ENCODE peak calls at places on chromosomes 7 and 10, in four cellular contexts. U is CD8-positive, alpha-beta memory T cell; Y is cardiac muscle cell; C is psoas muscle. I is an unnamed sample. For H3K4me1, the result is how much of the 10 kb centered on the place peaks cover.

GRCh38 chr7:85125679-85126078 is 61.2 kb downstream of the SEMA3D start:
- DNase-seq in U (no peak), Y (no peak), C (no peak), I (no peak)

GRCh38 chr7:131623154-131623553 is 66.7 kb upstream of the PODXL start:
- DNase-seq in U (no peak), Y (peak), C (peak), I (peak)

GRCh38 chr10:110617455-110618162 is 26.5 kb upstream of the RBM20 start:
- DNase-seq in U (no peak), Y (no peak), C (no peak), I (no peak)

GRCh38 chr7:106681815-106682495 is 21.0 kb upstream of the CCDC71L start:
- DNase-seq in U (no peak), Y (peak), C (no peak), I (no peak)

GRCh38 chr10:102870221-102870620 is 951 bp downstream of the AS3MT start:
- DNase-seq in U (no peak), Y (no peak), C (no peak), I (no peak)

GRCh38 chr10:120465138-120465537 is 8.1 kb downstream of the PLPP4 start:
- DNase-seq in U (no peak), Y (no peak), C (no peak), I (no peak)

GRCh38 chr7:53740971-53741370 is 705.5 kb downstream of the POM121L12 start:
- DNase-seq in U (no peak), Y (no peak), C (no peak), I (no peak)

GRCh38 chr10:126240483-126240882 is 147.8 kb downstream of the ADAM12 start:
- DNase-seq in U (no peak), Y (no peak), C (no peak), I (no peak)

GRCh38 chr10:112288526-112288925 is 5.3 kb downstream of the TECTB start:
- DNase-seq in U (no peak), Y (no peak), C (no peak), I (no peak)

GRCh38 chr10:29681700-29682444 is 47.1 kb upstream of the SVIL start:
- DNase-seq in U (peak), Y (no peak), C (no peak), I (no peak)

GRCh38 chr10:114905450-114905849 is 32.5 kb upstream of the TRUB1 start:
- DNase-seq in U (no peak), Y (no peak), C (no peak), I (no peak)

GRCh38 chr10:75281980-75282379 is 46.2 kb upstream of the COMTD1 start:
- DNase-seq in U (no peak), Y (no peak), C (no peak), I (no peak)

GRCh38 chr7:121084256-121084655 is 95.7 kb downstream of the CPED1 start:
- DNase-seq in U (no peak), Y (no peak), C (no peak), I (no peak)

GRCh38 chr10:133438711-133439273 is 14.4 kb upstream of the SPRN start:
- DNase-seq in U (no peak), Y (peak), C (no peak), I (no peak)

GRCh38 chr7:29106128-29106988 is 40.0 kb downstream of the CPVL start:
- DNase-seq in U (no peak), Y (peak), C (peak), I (no peak)

GRCh38 chr10:35194906-35195305 is 68.3 kb downstream of the CREM start:
- DNase-seq in U (peak), Y (peak), C (no peak), I (no peak)

GRCh38 chr7:106196460-106197021 is 84.4 kb upstream of the SYPL1 start:
- DNase-seq in U (no peak), Y (no peak), C (no peak), I (no peak)

GRCh38 chr10:49689882-49690510 is 10.5 kb downstream of the C10orf53 start:
- DNase-seq in U (no peak), Y (no peak), C (no peak), I (no peak)

GRCh38 chr7:136303162-136303561 is 326.0 kb upstream of the MTPN start:
- DNase-seq in U (no peak), Y (peak), C (no peak), I (no peak)

GRCh38 chr10:76583711-76584161 is 1053.9 kb downstream of the KCNMA1 start:
- DNase-seq in U (no peak), Y (peak), C (no peak), I (no peak)

GRCh38 chr10:66586073-66586472 is 339.8 kb upstream of the LRRTM3 start:
- DNase-seq in U (no peak), Y (no peak), C (no peak), I (no peak)

GRCh38 chr7:29297194-29297890 is 102.8 kb downstream of the CHN2 start:
- DNase-seq in U (no peak), Y (no peak), C (no peak), I (no peak)

GRCh38 chr10:104122273-104123107 is 519 bp downstream of the SFR1 start:
- DNase-seq in U (no peak), Y (peak), C (no peak), I (peak)

GRCh38 chr10:97138777-97139317 is 46.9 kb downstream of the SLIT1 start:
- DNase-seq in U (no peak), Y (no peak), C (no peak), I (peak)

GRCh38 chr10:97136744-97137143 is 49.0 kb downstream of the SLIT1 start:
- DNase-seq in U (no peak), Y (no peak), C (no peak), I (no peak)

GRCh38 chr10:97140284-97140846 is 45.4 kb downstream of the SLIT1 start:
- DNase-seq in U (no peak), Y (no peak), C (no peak), I (no peak)

GRCh38 chr10:97139651-97140283 is 46.0 kb downstream of the SLIT1 start:
- DNase-seq in U (no peak), Y (no peak), C (no peak), I (no peak)

DNA sequence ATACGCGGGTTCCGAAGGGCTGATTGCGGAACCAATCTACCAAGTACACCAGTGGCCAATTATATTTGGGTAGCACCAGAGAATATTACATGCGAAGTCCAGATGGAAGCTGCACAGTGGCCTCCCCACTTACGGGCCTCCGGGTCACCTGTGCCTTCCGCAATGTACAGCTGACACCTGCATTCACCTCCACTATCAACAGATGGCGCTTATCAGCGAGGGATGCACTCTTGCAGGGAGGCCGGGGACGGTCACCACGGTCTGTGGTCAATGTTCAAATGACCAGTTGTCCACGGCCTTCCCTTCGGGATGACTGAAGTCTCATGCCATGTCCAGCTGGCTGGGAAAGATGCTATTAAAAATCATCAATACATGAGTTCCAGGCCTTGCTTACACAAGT is 47.6 kb downstream of the SLIT1 start:
- DNase-seq in U (no peak), Y (no peak), C (no peak), I (no peak)
- H3K4me1 ChIP-seq in U (under half), Y (under half), C (under half), I (under half)

GRCh38 chr7:135077642-135078041 is 70.2 kb upstream of the TMEM140 start:
- DNase-seq in U (no peak), Y (no peak), C (no peak), I (no peak)

GRCh38 chr7:135075716-135076115 is 72.2 kb upstream of the TMEM140 start:
- DNase-seq in U (no peak), Y (no peak), C (no peak), I (no peak)

GRCh38 chr7:135076882-135077281 is 71.0 kb upstream of the TMEM140 start:
- DNase-seq in U (no peak), Y (no peak), C (no peak), I (no peak)

GRCh38 chr7:135079068-135079467 is 68.8 kb upstream of the TMEM140 start:
- DNase-seq in U (no peak), Y (no peak), C (no peak), I (no peak)

DNA sequence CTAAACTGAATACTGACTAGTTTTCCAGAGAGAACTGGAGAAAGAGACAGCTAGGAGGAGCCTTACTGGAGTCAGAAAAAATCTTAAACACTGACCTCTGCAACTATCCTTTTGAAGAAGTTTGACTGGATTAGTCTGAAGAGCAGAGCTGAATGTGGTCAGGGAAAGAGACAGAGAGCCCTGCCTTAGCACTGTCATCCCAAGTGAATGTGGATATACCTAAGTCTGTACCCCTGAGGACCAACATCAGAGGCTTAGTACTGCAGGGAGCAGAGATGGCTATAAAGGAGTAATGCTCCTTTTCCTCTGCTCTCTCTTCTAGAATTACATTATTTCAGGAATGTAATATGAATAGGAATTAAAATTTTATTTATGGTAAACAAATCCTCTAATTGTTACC is 69.8 kb upstream of the TMEM140 start:
- DNase-seq in U (no peak), Y (no peak), C (no peak), I (no peak)
- H3K4me3 ChIP-seq in U (no peak), Y (no peak), C (no peak), I (no peak)

GRCh38 chr10:71252195-71252594 is 39.8 kb downstream of the UNC5B start:
- DNase-seq in U (no peak), Y (no peak), C (peak), I (no peak)

GRCh38 chr10:71251319-71251718 is 38.9 kb downstream of the UNC5B start:
- DNase-seq in U (no peak), Y (no peak), C (no peak), I (no peak)

GRCh38 chr10:71250405-71250804 is 38.0 kb downstream of the UNC5B start:
- DNase-seq in U (no peak), Y (no peak), C (no peak), I (no peak)

GRCh38 chr10:71249996-71250395 is 37.6 kb downstream of the UNC5B start:
- DNase-seq in U (no peak), Y (no peak), C (no peak), I (no peak)

DNA sequence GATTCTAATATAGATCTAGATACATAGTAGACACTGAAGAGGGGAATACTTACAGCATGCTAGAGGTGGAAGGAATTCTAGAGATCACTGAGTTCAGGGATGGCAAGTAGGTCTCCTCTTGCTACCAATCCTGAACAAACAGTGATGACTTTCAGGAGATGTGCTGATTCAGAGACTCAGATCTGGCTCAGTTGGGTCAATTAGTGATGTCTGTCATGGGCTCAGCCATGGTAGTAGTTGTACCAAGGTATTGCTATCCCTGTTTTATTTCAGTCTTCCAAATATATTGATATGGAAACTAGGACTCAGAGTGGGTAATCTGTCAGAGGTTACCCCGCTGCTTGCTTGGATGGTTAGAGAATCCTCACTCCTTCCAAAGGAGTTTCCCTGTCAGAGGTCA is 38.5 kb downstream of the UNC5B start:
- DNase-seq in U (no peak), Y (no peak), C (no peak), I (no peak)
- H3K4me1 ChIP-seq in U (under half), Y (half or more), C (under half), I (half or more)

GRCh38 chr7:3495957-3496356 is 194.9 kb downstream of the SDK1 start:
- DNase-seq in U (no peak), Y (peak), C (no peak), I (no peak)

GRCh38 chr7:3495530-3495929 is 194.5 kb downstream of the SDK1 start:
- DNase-seq in U (no peak), Y (peak), C (no peak), I (peak)

GRCh38 chr7:3494890-3495289 is 193.8 kb downstream of the SDK1 start:
- DNase-seq in U (no peak), Y (no peak), C (no peak), I (no peak)

DNA sequence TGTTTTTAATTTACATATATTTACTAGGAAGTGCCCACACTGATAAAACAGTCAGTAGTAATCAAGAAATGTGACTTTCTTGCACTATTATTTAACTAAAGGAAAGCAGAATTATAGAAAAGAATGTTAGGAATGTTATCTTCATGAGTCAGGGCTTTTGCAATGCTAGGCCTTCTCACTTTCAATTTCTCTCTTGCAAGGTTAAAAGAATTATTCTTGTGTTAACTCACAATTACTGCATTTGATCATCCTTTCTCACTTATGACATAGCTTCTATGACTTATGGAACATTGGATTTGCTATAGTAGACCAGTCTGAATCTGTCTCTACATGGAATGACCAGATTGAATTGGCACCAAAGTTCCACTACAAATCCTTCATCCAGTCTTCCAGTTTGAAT is 192.4 kb downstream of the SDK1 start:
- DNase-seq in U (no peak), Y (peak), C (no peak), I (no peak)
- H3K4me3 ChIP-seq in U (no peak), Y (no peak), C (no peak), I (no peak)

DNA sequence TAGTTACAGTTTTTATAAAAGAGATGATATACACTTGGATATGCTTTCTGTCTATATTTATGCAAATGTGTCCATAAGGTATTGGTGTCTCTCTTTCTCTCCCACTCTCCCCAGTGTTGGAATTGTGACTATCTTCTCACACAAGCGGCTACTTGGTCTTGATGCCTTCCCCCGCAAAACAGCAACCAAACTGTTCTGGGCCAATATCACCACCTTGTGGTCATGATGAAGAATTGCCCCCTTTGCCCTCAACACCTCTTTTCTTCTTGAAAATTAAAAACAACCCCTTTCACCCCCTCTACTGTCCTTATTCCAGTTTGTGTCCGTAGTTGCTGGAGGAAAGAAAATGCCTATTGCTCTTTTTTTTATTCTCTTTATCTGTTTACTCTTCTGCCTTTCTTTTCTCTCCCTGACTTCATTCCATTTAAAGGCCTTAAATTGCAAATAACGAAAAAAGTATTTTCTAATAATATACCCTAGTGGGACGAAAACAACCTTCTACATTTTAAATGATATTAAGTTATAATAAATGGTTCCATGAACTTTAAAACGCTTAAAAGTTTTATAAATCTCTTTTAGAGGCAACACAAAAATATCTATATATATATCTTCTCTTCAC is 65.0 kb downstream of the IKZF1 start:
- DNase-seq in U (no peak), Y (peak), C (no peak), I (no peak)
- H3K4me1 ChIP-seq in U (half or more), Y (under half), C (under half), I (under half)

DNA sequence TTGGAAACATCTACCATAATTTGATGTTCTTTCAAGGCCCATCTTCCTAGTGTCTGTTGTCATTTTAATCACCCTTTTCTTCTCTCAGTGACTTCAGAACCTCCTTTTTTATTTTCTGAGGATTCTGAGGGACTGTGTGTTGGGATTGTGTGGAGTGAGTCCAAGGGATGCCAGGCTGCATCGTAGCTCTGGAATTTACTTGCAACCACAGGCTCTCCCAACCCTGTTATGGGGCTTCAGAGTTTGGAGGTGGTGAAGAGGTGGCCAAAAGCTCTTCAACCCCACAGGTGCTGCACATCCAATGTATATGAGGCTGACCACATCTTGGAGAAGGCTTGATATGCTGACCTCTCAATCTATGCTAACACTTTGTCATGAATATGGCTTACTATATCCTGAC is 79.5 kb upstream of the GPR141 start:
- DNase-seq in U (no peak), Y (no peak), C (no peak), I (no peak)
- H3K4me3 ChIP-seq in U (no peak), Y (no peak), C (no peak), I (no peak)

GRCh38 chr7:47782792-47783191 is 165.5 kb downstream of the PKD1L1 start:
- DNase-seq in U (no peak), Y (no peak), C (no peak), I (no peak)
- H3K4me1 ChIP-seq in U (under half), Y (under half), C (under half), I (under half)